ENCODE peak calls at places on chromosomes 11 and 22, in four cellular contexts. H is K562, W is WTC11, L is HepG2. I is an unnamed sample.

GRCh38 chr11:94181943-94182342 is 53.3 kb downstream of the PANX1 start:
- DNase-seq in H (no peak), W (no peak), L (no peak), I (no peak)

GRCh38 chr22:36986242-36986821 is 32.9 kb downstream of the TST start:
- DNase-seq in H (peak), W (peak), L (no peak), I (peak)

GRCh38 chr22:21698430-21699329 is 32.9 kb downstream of the PPIL2 start:
- DNase-seq in H (peak), W (peak), L (no peak), I (no peak)

GRCh38 chr11:68328374-68329091 is 16.1 kb downstream of the LRP5 start:
- DNase-seq in H (no peak), W (peak), L (peak), I (no peak)

GRCh38 chr22:44587004-44587793 is 89.2 kb upstream of the RTL6 start:
- DNase-seq in H (no peak), W (no peak), L (no peak), I (no peak)

GRCh38 chr11:85277693-85278092 is 349.5 kb downstream of the DLG2 start:
- DNase-seq in H (no peak), W (no peak), L (no peak), I (no peak)

GRCh38 chr11:67267188-67268035 is 1.1 kb downstream of the GRK2 start:
- DNase-seq in H (peak), W (no peak), L (peak), I (no peak)

GRCh38 chr22:35887296-35887875 is 141.2 kb downstream of the RBFOX2 start:
- DNase-seq in H (no peak), W (no peak), L (no peak), I (peak)

GRCh38 chr22:19292262-19293230 is 1.0 kb upstream of the CLTCL1 start:
- DNase-seq in H (peak), W (no peak), L (no peak), I (no peak)

GRCh38 chr22:46462726-46463371 is 74.6 kb downstream of the CELSR1 start:
- DNase-seq in H (peak), W (no peak), L (no peak), I (peak)

GRCh38 chr11:42244376-42244775 is 784.9 kb upstream of the LRRC4C start:
- DNase-seq in H (no peak), W (no peak), L (no peak), I (no peak)

GRCh38 chr22:45917700-45918454 is 59.1 kb downstream of the WNT7B start:
- DNase-seq in H (no peak), W (no peak), L (no peak), I (no peak)

GRCh38 chr11:1830119-1830499 is 4.7 kb upstream of the SYT8 start:
- DNase-seq in H (no peak), W (no peak), L (no peak), I (no peak)

GRCh38 chr22:45516923-45517675 is 14.4 kb downstream of the FBLN1 start:
- DNase-seq in H (no peak), W (no peak), L (no peak), I (no peak)

GRCh38 chr11:120413480-120413879 is 77.3 kb downstream of the ARHGEF12 start:
- DNase-seq in H (no peak), W (no peak), L (no peak), I (no peak)

GRCh38 chr22:49158741-49159564 is 668.7 kb downstream of the BRD1 start:
- DNase-seq in H (no peak), W (no peak), L (no peak), I (no peak)

GRCh38 chr11:129364143-129364654 is 11.4 kb upstream of the BARX2 start:
- DNase-seq in H (peak), W (peak), L (peak), I (peak)

GRCh38 chr11:20839231-20839630 is 169.8 kb downstream of the NELL1 start:
- DNase-seq in H (no peak), W (no peak), L (no peak), I (no peak)

GRCh38 chr22:44389181-44389580 is 76.4 kb upstream of the SHISAL1 start:
- DNase-seq in H (no peak), W (peak), L (no peak), I (no peak)

GRCh38 chr11:96013459-96014213 is 89.7 kb upstream of the MTMR2 start:
- DNase-seq in H (no peak), W (no peak), L (no peak), I (no peak)

GRCh38 chr11:32892355-32893090 is at the start of gene QSER1:
- DNase-seq in H (peak), W (peak), L (peak), I (peak)

GRCh38 chr11:87722756-87723599 is 452.3 kb downstream of the RAB38 start:
- DNase-seq in H (peak), W (peak), L (peak), I (peak)

GRCh38 chr11:62125881-62126280 is 2.1 kb downstream of the INCENP start:
- DNase-seq in H (no peak), W (no peak), L (no peak), I (no peak)

GRCh38 chr11:105697291-105697690 is 87.4 kb downstream of the GRIA4 start:
- DNase-seq in H (no peak), W (no peak), L (no peak), I (no peak)

GRCh38 chr11:17812286-17813187 is 78.0 kb downstream of the KCNC1 start:
- DNase-seq in H (no peak), W (no peak), L (no peak), I (no peak)

GRCh38 chr11:88175004-88175706 is at the start of gene RAB38:
- DNase-seq in H (peak), W (peak), L (no peak), I (peak)

GRCh38 chr11:27694992-27695391 is 5.3 kb downstream of the BDNF start:
- DNase-seq in H (no peak), W (no peak), L (no peak), I (no peak)

GRCh38 chr11:63841554-63841953 is 2.6 kb downstream of the MARK2 start:
- DNase-seq in H (no peak), W (peak), L (no peak), I (no peak)

GRCh38 chr11:59556883-59557205 is 45.5 kb downstream of the OR4D9 start:
- DNase-seq in H (no peak), W (no peak), L (peak), I (peak)

GRCh38 chr11:131796541-131796940 is 426.1 kb downstream of the NTM start:
- DNase-seq in H (no peak), W (no peak), L (no peak), I (no peak)

GRCh38 chr11:91998466-91998865 is 226.2 kb upstream of the FAT3 start:
- DNase-seq in H (no peak), W (no peak), L (no peak), I (no peak)

GRCh38 chr22:48941903-48942625 is 885.6 kb downstream of the BRD1 start:
- DNase-seq in H (no peak), W (no peak), L (no peak), I (no peak)

GRCh38 chr22:25757686-25758085 is 15.7 kb downstream of the MYO18B start:
- DNase-seq in H (no peak), W (no peak), L (no peak), I (no peak)

GRCh38 chr11:76561245-76561644 is 109.3 kb downstream of the LRRC32 start:
- DNase-seq in H (no peak), W (no peak), L (no peak), I (no peak)

GRCh38 chr22:41535244-41535643 is 9.0 kb downstream of the POLR3H start:
- DNase-seq in H (no peak), W (peak), L (peak), I (peak)

GRCh38 chr22:46587492-46588278 is 32.5 kb upstream of the GRAMD4 start:
- DNase-seq in H (no peak), W (peak), L (no peak), I (no peak)

GRCh38 chr22:48574776-48575566 is 1252.7 kb downstream of the BRD1 start:
- DNase-seq in H (no peak), W (peak), L (peak), I (peak)

GRCh38 chr11:109586789-109587188 is 164.8 kb downstream of the C11orf87 start:
- DNase-seq in H (no peak), W (no peak), L (no peak), I (no peak)

GRCh38 chr11:70482529-70482917 is 84.2 kb downstream of the CTTN start:
- DNase-seq in H (no peak), W (no peak), L (no peak), I (no peak)
- TF ChIP-seq HMGXB4 in H (no peak), W (no peak), L (no peak), I (no peak)

GRCh38 chr11:75195164-75195962 is 44.5 kb downstream of the SLCO2B1 start:
- DNase-seq in H (no peak), W (no peak), L (no peak), I (no peak)
- TF ChIP-seq HMGXB4 in H (no peak), W (no peak), L (no peak), I (no peak)

DNA sequence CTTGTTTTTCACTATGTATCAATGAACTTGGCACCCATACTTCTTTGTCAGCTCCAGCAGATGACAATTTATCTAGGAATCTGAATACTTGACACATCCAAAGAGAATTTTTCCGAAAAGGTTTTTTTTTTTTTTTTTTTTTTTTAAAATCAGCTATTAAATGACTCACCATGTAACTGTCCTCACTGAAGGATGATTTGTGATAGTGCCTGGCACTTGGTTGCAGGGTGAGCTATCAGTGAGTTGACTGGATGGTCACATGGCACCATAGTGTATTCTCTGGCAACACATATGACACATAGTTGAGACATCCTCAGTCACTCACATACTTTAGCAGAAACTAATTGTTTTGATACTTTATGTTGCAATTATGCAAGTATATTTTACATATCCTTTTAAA is 133.4 kb upstream of the E2F8 start:
- DNase-seq in H (no peak), W (no peak), L (no peak), I (peak)
- TF ChIP-seq HMGXB4 in H (no peak), W (no peak), L (no peak), I (no peak)

DNA sequence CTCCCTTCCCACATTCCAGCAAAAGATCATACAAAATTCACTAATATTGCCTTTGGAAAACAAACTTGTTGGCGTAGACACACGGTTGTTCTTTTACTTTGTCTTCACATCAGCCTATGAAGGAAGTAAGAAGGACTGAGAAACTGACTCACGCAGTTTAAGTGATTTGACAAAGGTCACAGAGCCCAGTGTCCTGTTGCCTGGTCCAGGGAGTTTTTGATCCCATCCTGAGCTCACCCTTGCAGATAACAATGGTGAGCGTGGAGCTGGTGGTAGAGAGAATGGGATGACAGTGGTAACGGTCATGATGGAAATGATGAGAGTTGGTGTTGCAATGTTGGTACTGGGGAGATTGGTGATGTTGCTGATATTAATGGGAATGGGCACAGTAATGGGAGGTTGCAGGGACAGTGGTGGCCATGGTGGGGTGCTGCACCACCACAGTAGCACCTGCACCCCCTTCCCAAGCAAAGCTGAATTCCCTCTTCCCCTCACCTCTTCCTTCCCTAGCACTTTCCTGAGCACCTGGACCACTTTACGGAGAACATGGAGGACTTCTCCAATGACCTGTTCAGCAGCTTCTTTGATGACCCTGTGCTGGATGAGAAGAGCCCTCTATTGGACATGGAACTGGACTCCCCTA is 22.1 kb downstream of the CREB3L1 start:
- DNase-seq in H (no peak), W (no peak), L (no peak), I (no peak)
- TF ChIP-seq HMGXB4 in H (no peak), W (no peak), L (no peak), I (no peak)

GRCh38 chr11:118996926-118997626 is 862 bp upstream of the CENATAC start:
- DNase-seq in H (peak), W (no peak), L (peak), I (peak)

GRCh38 chr11:118998822-118999221 is 884 bp downstream of the CENATAC start:
- DNase-seq in H (peak), W (no peak), L (peak), I (peak)

GRCh38 chr11:118998388-118998717 is 415 bp downstream of the CENATAC start:
- DNase-seq in H (no peak), W (no peak), L (no peak), I (no peak)

GRCh38 chr11:119000906-119001305 is 3.0 kb downstream of the CENATAC start:
- DNase-seq in H (no peak), W (no peak), L (no peak), I (no peak)

DNA sequence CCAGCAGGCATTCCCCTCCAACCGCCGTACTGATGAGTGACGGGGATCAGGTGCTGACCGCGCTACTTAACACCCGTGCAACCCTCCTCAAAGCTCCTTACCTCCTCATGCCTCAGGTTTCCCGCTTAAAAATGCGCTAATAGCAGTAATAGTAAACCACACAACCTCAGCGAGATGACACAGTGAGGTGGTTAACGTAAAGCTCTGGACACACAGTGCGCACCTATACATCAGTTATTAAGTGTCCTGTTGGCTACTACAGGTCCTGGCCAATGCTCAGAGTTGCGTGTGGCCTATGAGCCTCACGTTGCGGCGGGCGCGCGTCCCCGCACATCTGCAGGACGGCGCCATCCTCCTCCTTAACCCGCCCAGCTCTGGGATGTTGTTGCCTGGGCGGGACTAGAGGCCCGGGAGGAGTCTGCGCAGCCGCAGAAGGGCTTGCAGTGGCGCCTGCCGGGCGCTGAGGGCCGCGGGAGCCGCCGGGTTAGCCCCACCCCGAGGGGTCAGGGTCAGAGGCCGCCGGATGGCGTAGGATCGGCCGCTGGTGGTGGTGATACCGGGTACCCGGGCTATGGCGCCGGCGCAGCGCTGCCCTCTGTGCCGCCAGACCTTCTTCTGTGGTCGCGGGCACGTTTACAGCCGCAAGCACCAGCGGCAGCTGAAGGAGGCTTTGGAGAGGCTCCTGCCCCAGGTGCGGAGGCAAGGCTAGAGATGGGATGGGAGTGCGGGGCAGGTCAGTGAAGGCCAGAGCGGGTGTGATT is at the start of gene CENATAC:
- DNase-seq in H (peak), W (peak), L (peak), I (peak)
- TF ChIP-seq HMGXB4 in H (no peak), W (peak), L (peak), I (no peak)

GRCh38 chr11:73636249-73636648 is 10.1 kb upstream of the PLEKHB1 start:
- DNase-seq in H (no peak), W (no peak), L (no peak), I (no peak)
- TF ChIP-seq HMGXB4 in H (no peak), W (no peak), L (no peak), I (no peak)